ENCODE peak calls at places on chromosomes 1 and 21, in six cellular contexts. One of them, this sample, is unnamed.

GRCh38 chr1:177310326-177310725 is 139.6 kb downstream of the BRINP2 start:
- DNase-seq in BJ: no peak
- DNase-seq in epithelial cell of esophagus: peak; percentile 16
- DNase-seq in testis: no peak
- DNase-seq in transverse colon: no peak
- DNase-seq in BE2C: no peak
- DNase-seq in this sample: no peak

GRCh38 chr21:38171723-38172344 is 85.0 kb upstream of the KCNJ15 start:
- DNase-seq in testis: no peak
- DNase-seq in epithelial cell of esophagus: peak; percentile 42
- DNase-seq in BE2C: no peak
- DNase-seq in BJ: no peak
- DNase-seq in transverse colon: no peak
- DNase-seq in this sample: no peak

GRCh38 chr1:56375184-56375837 is 204.1 kb downstream of the PLPP3 start:
- DNase-seq in transverse colon: no peak
- DNase-seq in epithelial cell of esophagus: no peak
- DNase-seq in BE2C: no peak
- DNase-seq in BJ: no peak
- DNase-seq in testis: no peak
- DNase-seq in this sample: no peak

GRCh38 chr1:176643536-176643935 is 180.6 kb downstream of the PAPPA2 start:
- DNase-seq in BJ: no peak
- DNase-seq in testis: no peak
- DNase-seq in BE2C: no peak
- DNase-seq in transverse colon: no peak
- DNase-seq in epithelial cell of esophagus: peak; percentile 4
- DNase-seq in this sample: no peak

GRCh38 chr21:26843912-26844257 is 1.3 kb downstream of the ADAMTS1 start:
- DNase-seq in testis: no peak
- DNase-seq in epithelial cell of esophagus: peak; percentile 54
- DNase-seq in BE2C: no peak
- DNase-seq in BJ: no peak
- DNase-seq in transverse colon: no peak
- DNase-seq in this sample: no peak

GRCh38 chr1:110875216-110875731 is 2.3 kb downstream of the CD53 start:
- DNase-seq in BJ: no peak
- DNase-seq in transverse colon: peak; percentile 57
- DNase-seq in testis: no peak
- DNase-seq in epithelial cell of esophagus: peak; percentile 20
- DNase-seq in BE2C: no peak
- DNase-seq in this sample: peak; percentile 20

GRCh38 chr1:15432327-15432726 is 5.9 kb upstream of the CTRC start:
- DNase-seq in transverse colon: no peak
- DNase-seq in epithelial cell of esophagus: no peak
- DNase-seq in BJ: no peak
- DNase-seq in testis: no peak
- DNase-seq in BE2C: no peak
- DNase-seq in this sample: no peak

GRCh38 chr1:41411229-41411628 is 50.0 kb downstream of the FOXO6 start:
- DNase-seq in epithelial cell of esophagus: peak; percentile 72
- DNase-seq in testis: no peak
- DNase-seq in transverse colon: no peak
- DNase-seq in BJ: no peak
- DNase-seq in BE2C: no peak
- DNase-seq in this sample: no peak

GRCh38 chr1:59029366-59029765 is 245.5 kb upstream of the JUN start:
- DNase-seq in BE2C: no peak
- DNase-seq in testis: no peak
- DNase-seq in transverse colon: no peak
- DNase-seq in BJ: no peak
- DNase-seq in epithelial cell of esophagus: no peak
- DNase-seq in this sample: no peak

GRCh38 chr1:173937062-173937461 is 19.9 kb upstream of the SERPINC1 start:
- DNase-seq in epithelial cell of esophagus: no peak
- DNase-seq in testis: no peak
- DNase-seq in BJ: no peak
- DNase-seq in BE2C: no peak
- DNase-seq in transverse colon: no peak
- DNase-seq in this sample: no peak

GRCh38 chr1:160282807-160283206 is 2.1 kb downstream of the PEX19 start:
- DNase-seq in BE2C: no peak
- DNase-seq in transverse colon: no peak
- DNase-seq in testis: no peak
- DNase-seq in BJ: no peak
- DNase-seq in epithelial cell of esophagus: no peak
- DNase-seq in this sample: no peak

GRCh38 chr1:81371864-81372263 is 428.9 kb upstream of the ADGRL2 start:
- DNase-seq in testis: no peak
- DNase-seq in transverse colon: no peak
- DNase-seq in epithelial cell of esophagus: no peak
- DNase-seq in BE2C: no peak
- DNase-seq in BJ: no peak
- DNase-seq in this sample: no peak

GRCh38 chr1:47523812-47524170 is 85.9 kb downstream of the FOXD2 start:
- DNase-seq in testis: no peak
- DNase-seq in transverse colon: no peak
- DNase-seq in BE2C: no peak
- DNase-seq in BJ: no peak
- DNase-seq in epithelial cell of esophagus: no peak
- DNase-seq in this sample: no peak

GRCh38 chr1:212928323-212929281 is 21.7 kb upstream of the VASH2 start:
- DNase-seq in BE2C: peak; percentile 31
- DNase-seq in transverse colon: no peak
- DNase-seq in epithelial cell of esophagus: peak; percentile 16
- DNase-seq in BJ: no peak
- DNase-seq in testis: no peak
- DNase-seq in this sample: no peak

GRCh38 chr1:110481968-110482623 is 31.1 kb downstream of the PROK1 start:
- DNase-seq in transverse colon: no peak
- DNase-seq in BE2C: no peak
- DNase-seq in BJ: no peak
- DNase-seq in epithelial cell of esophagus: no peak
- DNase-seq in testis: no peak
- DNase-seq in this sample: no peak

GRCh38 chr1:235423214-235423652 is 56.0 kb downstream of the TBCE start:
- DNase-seq in transverse colon: no peak
- DNase-seq in BJ: no peak
- DNase-seq in BE2C: no peak
- DNase-seq in testis: no peak
- DNase-seq in epithelial cell of esophagus: no peak
- DNase-seq in this sample: no peak

GRCh38 chr1:162367073-162367472 is 9.6 kb downstream of the SPATA46 start:
- DNase-seq in BE2C: no peak
- DNase-seq in testis: no peak
- DNase-seq in transverse colon: no peak
- DNase-seq in epithelial cell of esophagus: no peak
- DNase-seq in BJ: no peak
- DNase-seq in this sample: no peak
- H3K4me3 ChIP-seq in BE2C: no peak overlapping the region
- H3K4me3 ChIP-seq in testis: peak overlapping the region; percentile 48
- H3K4me3 ChIP-seq in transverse colon: no peak overlapping the region
- H3K4me3 ChIP-seq in epithelial cell of esophagus: peak overlapping the region; percentile 21
- H3K4me3 ChIP-seq in BJ: peak overlapping the region; percentile 60
- H3K4me3 ChIP-seq in this sample: no peak overlapping the region

DNA sequence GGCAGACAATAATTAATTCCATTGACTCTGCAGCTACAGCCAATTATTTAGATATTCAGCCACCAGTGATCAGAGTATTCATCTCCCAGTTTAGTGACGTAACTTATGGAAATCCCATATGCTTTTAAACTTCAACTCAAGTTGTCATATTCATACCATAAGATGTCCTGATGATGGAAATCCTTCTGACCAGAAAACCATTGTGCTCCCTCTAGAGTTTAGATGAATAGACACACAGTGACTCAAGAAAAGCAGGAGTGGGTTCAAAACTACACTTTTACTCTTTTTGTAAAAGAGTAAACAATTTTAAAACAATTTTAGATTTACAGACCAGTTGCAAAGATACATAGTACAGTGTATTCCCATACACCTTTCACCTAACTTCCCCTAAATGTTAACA is 463.7 kb downstream of the KCNT2 start:
- DNase-seq in BJ: no peak
- DNase-seq in BE2C: no peak
- DNase-seq in epithelial cell of esophagus: no peak
- DNase-seq in testis: no peak
- DNase-seq in transverse colon: no peak
- DNase-seq in this sample: no peak
- TF ChIP-seq CTCF in BJ: no peak
- TF ChIP-seq CTCF in BE2C: peak; percentile 16
- TF ChIP-seq CTCF in epithelial cell of esophagus: no peak
- TF ChIP-seq CTCF in testis: no peak
- TF ChIP-seq CTCF in transverse colon: no peak
- TF ChIP-seq CTCF in this sample: no peak

DNA sequence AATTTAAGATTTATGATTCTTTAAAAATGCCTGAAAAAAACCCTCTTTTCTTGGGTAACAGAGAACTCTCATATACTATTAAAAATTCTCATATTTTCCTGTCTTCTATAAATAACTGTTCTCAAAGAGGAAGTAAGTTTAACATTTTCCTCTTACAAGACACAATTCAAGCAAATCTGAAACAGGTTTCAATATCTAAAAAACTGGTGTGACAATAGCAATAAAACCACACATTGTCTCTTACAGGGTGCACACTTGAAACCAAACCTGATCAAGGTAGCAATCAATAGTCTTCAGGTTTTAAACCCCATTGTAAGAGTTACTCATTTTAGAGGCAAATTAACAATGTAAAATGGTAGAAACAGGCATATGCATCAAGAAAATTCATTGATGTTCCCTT is 28.0 kb downstream of the FUBP1 start:
- DNase-seq in BE2C: no peak
- DNase-seq in BJ: no peak
- DNase-seq in testis: no peak
- DNase-seq in epithelial cell of esophagus: no peak
- DNase-seq in transverse colon: no peak
- DNase-seq in this sample: no peak
- H3K4me3 ChIP-seq in BE2C: no peak overlapping the region
- H3K4me3 ChIP-seq in BJ: no peak overlapping the region
- H3K4me3 ChIP-seq in testis: no peak overlapping the region
- H3K4me3 ChIP-seq in epithelial cell of esophagus: no peak overlapping the region
- H3K4me3 ChIP-seq in transverse colon: no peak overlapping the region
- H3K4me3 ChIP-seq in this sample: no peak overlapping the region

DNA sequence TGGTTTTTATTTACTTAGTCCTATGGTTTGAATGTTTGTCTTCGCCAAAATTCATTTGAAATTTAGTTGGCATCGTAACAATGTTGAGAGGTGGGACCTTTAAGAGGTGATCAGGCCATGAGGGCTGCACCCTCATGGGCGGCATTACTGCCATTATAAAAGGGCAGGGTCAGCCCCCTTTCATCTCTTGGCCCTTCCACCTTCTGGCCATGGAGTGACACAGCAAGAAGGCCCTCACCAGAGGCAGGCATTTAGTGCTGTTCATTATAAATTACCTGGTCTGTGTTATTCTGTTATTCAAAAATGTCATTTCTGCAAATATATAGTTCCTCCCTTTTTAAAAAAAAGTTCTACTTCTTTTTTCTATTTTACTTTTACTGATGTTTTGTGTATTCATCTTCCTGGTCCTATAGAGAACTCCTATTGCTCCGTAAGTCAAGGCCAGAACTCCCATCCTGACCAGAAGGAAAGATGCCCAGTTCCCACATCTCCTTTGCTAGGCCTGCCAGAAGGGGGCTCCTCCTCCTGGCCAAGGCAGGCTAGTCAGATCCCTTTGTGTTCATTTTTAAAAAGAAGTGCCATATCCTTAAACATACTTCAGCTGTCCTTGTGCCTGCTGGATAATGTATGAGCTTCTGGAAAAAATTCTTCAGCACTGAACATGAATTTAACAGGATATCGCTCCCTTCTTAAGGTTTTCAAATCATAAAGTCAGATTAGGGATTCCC is 10.0 kb upstream of the LBR start:
- DNase-seq in BE2C: no peak
- DNase-seq in BJ: no peak
- DNase-seq in transverse colon: peak; percentile 31
- DNase-seq in testis: no peak
- DNase-seq in epithelial cell of esophagus: peak; percentile 36
- DNase-seq in this sample: no peak
- TF ChIP-seq CTCF in BE2C: peak; percentile 64
- TF ChIP-seq CTCF in BJ: peak; percentile 58
- TF ChIP-seq CTCF in transverse colon: peak; percentile 17
- TF ChIP-seq CTCF in testis: no peak
- TF ChIP-seq CTCF in epithelial cell of esophagus: peak; percentile 54
- TF ChIP-seq CTCF in this sample: no peak

GRCh38 chr1:55061000-55061705 is 21.8 kb downstream of the PCSK9 start:
- DNase-seq in transverse colon: no peak
- DNase-seq in testis: no peak
- DNase-seq in BE2C: no peak
- DNase-seq in epithelial cell of esophagus: no peak
- DNase-seq in BJ: no peak
- DNase-seq in this sample: no peak

GRCh38 chr1:55060133-55060999 is 21.0 kb downstream of the PCSK9 start:
- DNase-seq in BE2C: no peak
- DNase-seq in transverse colon: no peak
- DNase-seq in epithelial cell of esophagus: peak; percentile 38
- DNase-seq in testis: no peak
- DNase-seq in BJ: no peak
- DNase-seq in this sample: no peak

GRCh38 chr1:55063562-55063942 is 24.2 kb downstream of the PCSK9 start:
- DNase-seq in testis: no peak
- DNase-seq in transverse colon: no peak
- DNase-seq in BJ: no peak
- DNase-seq in BE2C: no peak
- DNase-seq in epithelial cell of esophagus: no peak
- DNase-seq in this sample: no peak

GRCh38 chr1:55062801-55063561 is 23.6 kb downstream of the PCSK9 start:
- DNase-seq in BE2C: no peak
- DNase-seq in testis: no peak
- DNase-seq in epithelial cell of esophagus: no peak
- DNase-seq in transverse colon: no peak
- DNase-seq in BJ: no peak
- DNase-seq in this sample: no peak

DNA sequence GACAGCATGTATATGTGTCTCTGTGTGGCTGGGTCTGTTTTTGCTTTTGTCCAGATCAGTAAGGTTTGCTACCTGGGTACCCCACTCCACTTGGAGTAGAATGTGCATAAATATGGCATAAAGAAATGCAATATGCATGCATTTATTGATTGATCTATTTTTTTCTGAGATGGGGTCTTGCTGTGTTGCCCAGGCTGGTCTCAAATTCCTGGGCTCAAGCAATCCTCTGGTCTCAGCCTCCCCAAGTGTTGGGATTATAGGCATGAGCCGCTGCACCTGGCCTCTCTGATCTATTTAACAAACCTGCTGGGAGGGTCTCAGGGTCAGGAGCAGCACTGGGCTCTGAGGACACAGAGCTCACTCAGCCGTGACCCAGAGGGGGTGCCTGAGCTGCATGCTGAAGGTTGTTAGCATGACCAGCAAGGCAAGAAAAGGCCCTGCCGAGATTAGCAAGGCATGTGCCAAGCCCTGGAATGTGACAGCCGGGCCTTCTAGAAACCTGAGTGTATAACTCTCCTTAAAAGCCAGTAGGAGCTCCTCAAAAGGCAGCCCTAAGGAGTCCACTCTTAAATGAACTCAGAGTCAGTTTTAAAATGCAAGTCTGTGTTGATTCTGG is 22.5 kb downstream of the PCSK9 start:
- DNase-seq in transverse colon: no peak
- DNase-seq in BE2C: no peak
- DNase-seq in epithelial cell of esophagus: no peak
- DNase-seq in testis: no peak
- DNase-seq in BJ: no peak
- DNase-seq in this sample: no peak
- H3K4me3 ChIP-seq in transverse colon: no peak overlapping the region
- H3K4me3 ChIP-seq in BE2C: no peak overlapping the region
- H3K4me3 ChIP-seq in epithelial cell of esophagus: no peak overlapping the region
- H3K4me3 ChIP-seq in testis: no peak overlapping the region
- H3K4me3 ChIP-seq in BJ: no peak overlapping the region
- H3K4me3 ChIP-seq in this sample: no peak overlapping the region

This sample was measured in mucosa of descending colon.